ENCODE peak calls at places on chromosomes 4 and X, in four cellular contexts. N is NCI-H2081; Y is effector CD4-positive, alpha-beta T cell; B is left cardiac atrium. W is an unnamed sample.

GRCh38 chr4:136650541-136651277 is 881.6 kb downstream of the PCDH18 start:
- DNase-seq in N (peak), Y (no peak), B (no peak), W (no peak)

GRCh38 chr4:173318648-173319211 is 15.4 kb downstream of the HMGB2 start:
- DNase-seq in N (peak), Y (no peak), B (no peak), W (no peak)

GRCh38 chrX:40543661-40544328 is 37.0 kb upstream of the ATP6AP2 start:
- DNase-seq in N (peak), Y (peak), B (no peak), W (no peak)

GRCh38 chrX:152926279-152926678 is 28.4 kb downstream of the ZNF185 start:
- DNase-seq in N (peak), Y (no peak), B (no peak), W (no peak)

GRCh38 chrX:39827959-39828358 is 269.8 kb downstream of the BCOR start:
- DNase-seq in N (no peak), Y (no peak), B (no peak), W (no peak)

GRCh38 chr4:149031399-149031798 is 589.2 kb upstream of the NR3C2 start:
- DNase-seq in N (no peak), Y (no peak), B (no peak), W (no peak)

GRCh38 chr4:99219479-99219878 is 433 bp upstream of the ADH6 start:
- DNase-seq in N (no peak), Y (no peak), B (no peak), W (no peak)

GRCh38 chr4:117700111-117700892 is 334.0 kb upstream of the NDST3 start:
- DNase-seq in N (no peak), Y (no peak), B (no peak), W (no peak)

GRCh38 chr4:48801739-48802138 is 21.7 kb upstream of the FRYL start:
- DNase-seq in N (no peak), Y (no peak), B (peak), W (no peak)

GRCh38 chr4:85209161-85209560 is 242.7 kb upstream of the WDFY3 start:
- DNase-seq in N (no peak), Y (no peak), B (no peak), W (no peak)

GRCh38 chr4:77636902-77637301 is 31.3 kb downstream of the CXCL13 start:
- DNase-seq in N (no peak), Y (no peak), B (peak), W (no peak)

GRCh38 chr4:8010618-8011017 is 71.0 kb upstream of the AFAP1 start:
- DNase-seq in N (peak), Y (no peak), B (no peak), W (no peak)

GRCh38 chr4:48261288-48261687 is 8.3 kb downstream of the TEC start:
- DNase-seq in N (no peak), Y (no peak), B (no peak), W (no peak)

GRCh38 chr4:2789801-2790582 is 2.9 kb upstream of the SH3BP2 start:
- DNase-seq in N (peak), Y (no peak), B (no peak), W (no peak)

GRCh38 chr4:185395255-185395955 is at the start of gene LRP2BP:
- DNase-seq in N (no peak), Y (no peak), B (no peak), W (no peak)

GRCh38 chr4:76495166-76495565 is 60.1 kb downstream of the SHROOM3 start:
- DNase-seq in N (no peak), Y (no peak), B (no peak), W (no peak)

GRCh38 chrX:54044877-54045328 is 630 bp upstream of the PHF8 start:
- DNase-seq in N (peak), Y (no peak), B (no peak), W (no peak)

GRCh38 chr4:110498420-110498819 is 22.5 kb downstream of the ENPEP start:
- DNase-seq in N (no peak), Y (no peak), B (no peak), W (no peak)

GRCh38 chr4:95120456-95120855 is 362.7 kb downstream of the BMPR1B start:
- DNase-seq in N (no peak), Y (no peak), B (no peak), W (no peak)

GRCh38 chrX:54964766-54965511 is 29.0 kb downstream of the PFKFB1 start:
- DNase-seq in N (no peak), Y (no peak), B (no peak), W (no peak)

GRCh38 chrX:105552395-105552794 is 269.9 kb upstream of the NRK start:
- DNase-seq in N (no peak), Y (no peak), B (no peak), W (no peak)

GRCh38 chr4:42927946-42928345 is 35.4 kb downstream of the GRXCR1 start:
- DNase-seq in N (no peak), Y (no peak), B (no peak), W (no peak)

W was measured in effector CD8-positive, alpha-beta T cell.